ENCODE peak calls at places on chromosomes 11 and 22, in four cellular contexts. Y is dorsolateral prefrontal cortex, I is IMR-90, T is uterus. A is an unnamed sample.

GRCh38 chr11:66580803-66581202 is 12.1 kb downstream of the CCDC87 start:
- DNase-seq in Y (no peak), T (no peak), I (peak; percentile 34), A (no peak)

GRCh38 chr22:29716814-29717213 is 3.0 kb upstream of the CABP7 start:
- DNase-seq in Y (peak; percentile 72), I (peak; percentile 80), T (no peak), A (no peak)

GRCh38 chr11:61679893-61680621 is at the start of gene DAGLA:
- DNase-seq in Y (peak; percentile 60), T (peak; percentile 52), I (peak; percentile 43), A (no peak)

GRCh38 chr11:20026629-20027545 is 133.4 kb downstream of the DBX1 start:
- DNase-seq in T (peak; percentile 38), Y (no peak), I (no peak), A (no peak)

GRCh38 chr11:119907122-119907933 is 178.3 kb upstream of the NECTIN1 start:
- DNase-seq in Y (no peak), T (no peak), I (no peak), A (no peak)

GRCh38 chr11:111978028-111978771 is 41.1 kb downstream of the DIXDC1 start:
- DNase-seq in I (peak; percentile 64), T (peak; percentile 82), Y (peak; percentile 87), A (no peak)

GRCh38 chr11:119318240-119319135 is 1.6 kb upstream of the MCAM start:
- DNase-seq in Y (no peak), T (peak; percentile 63), I (peak; percentile 81), A (peak; percentile 37)

GRCh38 chr11:13358871-13359270 is 81.3 kb downstream of the BMAL1 start:
- DNase-seq in T (no peak), Y (no peak), I (peak; percentile 77), A (no peak)

GRCh38 chr11:19073454-19074415 is 13.2 kb upstream of the MRGPRX2 start:
- DNase-seq in T (no peak), I (no peak), Y (no peak), A (no peak)

GRCh38 chr11:66285250-66285947 is 3.5 kb downstream of the YIF1A start:
- DNase-seq in T (no peak), I (no peak), Y (no peak), A (no peak)

GRCh38 chr22:32777997-32778396 is 23.5 kb upstream of the TIMP3 start:
- DNase-seq in T (no peak), I (no peak), Y (no peak), A (no peak)

GRCh38 chr11:68002943-68003845 is 703 bp downstream of the UNC93B1 start:
- DNase-seq in I (no peak), Y (no peak), T (no peak), A (no peak)

GRCh38 chr11:60710482-60710881 is 11.1 kb downstream of the MS4A8 start:
- DNase-seq in I (no peak), T (no peak), Y (no peak), A (no peak)

GRCh38 chr11:69796063-69796462 is 20.9 kb upstream of the FGF4 start:
- DNase-seq in Y (no peak), I (no peak), T (no peak), A (no peak)

GRCh38 chr11:45354976-45355705 is 69.0 kb upstream of the SYT13 start:
- DNase-seq in T (peak; percentile 89), I (peak; percentile 41), Y (peak; percentile 75), A (no peak)

GRCh38 chr11:8735094-8735493 is 52.5 kb downstream of the RPL27A start:
- DNase-seq in I (no peak), T (no peak), Y (no peak), A (no peak)

GRCh38 chr11:59787255-59787588 is 23.4 kb downstream of the MRPL16 start:
- DNase-seq in Y (no peak), I (no peak), T (no peak), A (no peak)

GRCh38 chr11:122814401-122814800 is 23.9 kb upstream of the CRTAM start:
- DNase-seq in I (no peak), T (no peak), Y (no peak), A (no peak)

GRCh38 chr11:20762980-20763379 is 93.6 kb downstream of the NELL1 start:
- DNase-seq in Y (no peak), T (no peak), I (no peak), A (no peak)

GRCh38 chr22:23849009-23850006 is 8.4 kb upstream of the SLC2A11 start:
- DNase-seq in Y (peak; percentile 76), I (peak; percentile 51), T (peak; percentile 71), A (no peak)

GRCh38 chr11:88428959-88429358 is 91.4 kb upstream of the CTSC start:
- DNase-seq in T (no peak), Y (no peak), I (no peak), A (no peak)

GRCh38 chr22:42714768-42715430 is 5.8 kb downstream of the A4GALT start:
- DNase-seq in Y (no peak), I (no peak), T (no peak), A (no peak)

GRCh38 chr22:42708393-42708792 is 12.3 kb downstream of the A4GALT start:
- DNase-seq in Y (no peak), I (no peak), T (no peak), A (no peak)

GRCh38 chr22:42711895-42712837 is 8.5 kb downstream of the A4GALT start:
- DNase-seq in Y (no peak), I (no peak), T (no peak), A (no peak)

GRCh38 chr22:42714308-42714707 is 6.4 kb downstream of the A4GALT start:
- DNase-seq in I (no peak), T (no peak), Y (no peak), A (no peak)

DNA sequence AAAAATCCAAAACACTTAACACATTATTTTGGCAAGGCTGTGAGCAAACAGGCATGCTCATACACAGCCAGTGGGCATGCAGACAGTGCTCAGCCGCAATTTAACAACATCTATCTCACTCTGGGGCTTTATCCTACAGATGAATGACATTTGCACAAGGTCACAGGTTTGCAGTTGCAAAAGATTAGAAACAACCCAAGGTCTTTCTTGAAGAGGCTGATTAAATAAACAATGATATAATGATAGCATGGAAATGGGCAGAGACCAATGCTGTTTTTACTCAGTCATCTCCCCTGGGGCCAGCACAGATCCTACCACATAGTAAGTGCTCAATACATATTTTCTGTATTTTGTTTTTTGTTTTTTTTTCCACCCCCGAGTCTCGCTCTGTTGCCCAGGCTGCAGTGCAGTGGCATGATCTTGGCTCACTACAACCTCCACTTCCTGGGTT is 9.4 kb downstream of the A4GALT start:
- DNase-seq in T (no peak), I (no peak), Y (no peak), A (no peak)
- H3K27ac ChIP-seq in T (peak overlapping the region; percentile 48), I (no peak overlapping the region), Y (no peak overlapping the region), A (no peak overlapping the region)

DNA sequence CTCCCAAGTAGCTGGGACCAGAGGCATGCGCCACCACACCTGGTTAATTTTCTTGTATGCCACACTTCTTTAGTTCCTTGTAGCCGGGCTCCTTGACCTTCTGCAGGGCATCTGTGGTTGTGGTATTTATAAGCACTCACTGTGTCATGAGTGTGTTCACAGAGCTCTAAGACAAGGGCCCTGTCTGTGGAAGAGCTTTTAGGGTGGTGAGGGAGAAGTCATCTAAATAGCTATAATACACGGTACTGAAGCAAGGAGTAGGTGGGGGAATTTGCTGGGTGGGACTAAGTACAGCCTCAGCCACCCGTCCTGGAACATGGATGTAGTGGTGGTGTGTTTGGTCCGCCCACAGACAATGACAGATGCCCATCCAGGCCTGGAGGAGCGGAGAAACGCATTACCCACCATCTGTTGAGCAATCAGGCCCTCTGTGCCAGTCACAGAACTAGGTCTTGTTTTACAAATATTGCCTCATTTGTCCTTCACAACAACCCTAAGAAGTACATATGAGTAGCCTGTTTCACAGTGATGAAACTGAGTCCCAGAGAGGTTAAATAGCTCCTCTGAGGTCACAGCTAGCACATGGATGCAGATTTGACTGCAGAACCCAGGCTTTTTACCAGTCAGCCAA is 10.1 kb downstream of the ACO2 start:
- DNase-seq in I (peak; percentile 59), Y (no peak), T (no peak), A (no peak)
- H3K27ac ChIP-seq in I (peak overlapping the region; percentile 14), Y (peak overlapping the region; percentile 87), T (peak overlapping the region; percentile 78), A (no peak overlapping the region)

DNA sequence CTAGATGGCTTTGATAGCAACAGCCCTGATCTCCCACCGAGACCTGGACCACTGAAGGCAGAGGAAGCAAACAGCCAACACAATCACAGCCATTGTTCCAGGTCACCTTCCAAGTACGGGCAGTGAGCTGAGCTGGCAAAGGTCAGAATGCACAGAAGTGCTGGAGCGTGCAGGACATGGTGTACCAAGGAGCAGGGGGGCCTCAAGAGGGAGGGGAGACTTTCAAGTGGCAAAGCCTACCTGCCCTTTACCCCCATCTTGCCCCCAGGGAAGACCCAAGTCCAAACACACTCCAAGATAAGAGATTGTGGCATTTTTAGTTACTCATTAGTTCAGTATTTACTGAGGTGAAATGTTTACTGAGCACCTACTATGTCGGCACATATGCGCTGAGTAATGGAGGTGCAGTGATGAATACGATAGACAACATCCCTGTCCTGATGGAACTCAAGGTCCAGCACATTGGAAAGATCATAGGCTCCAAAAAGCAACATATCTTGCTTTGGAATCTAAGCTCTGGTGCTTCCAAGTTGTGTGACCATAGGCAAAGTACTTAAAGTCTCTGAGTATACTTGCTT is 26.0 kb upstream of the TTC12 start:
- DNase-seq in T (no peak), Y (no peak), I (no peak), A (no peak)
- H3K27ac ChIP-seq in T (no peak overlapping the region), Y (no peak overlapping the region), I (peak overlapping the region; percentile 47), A (no peak overlapping the region)

DNA sequence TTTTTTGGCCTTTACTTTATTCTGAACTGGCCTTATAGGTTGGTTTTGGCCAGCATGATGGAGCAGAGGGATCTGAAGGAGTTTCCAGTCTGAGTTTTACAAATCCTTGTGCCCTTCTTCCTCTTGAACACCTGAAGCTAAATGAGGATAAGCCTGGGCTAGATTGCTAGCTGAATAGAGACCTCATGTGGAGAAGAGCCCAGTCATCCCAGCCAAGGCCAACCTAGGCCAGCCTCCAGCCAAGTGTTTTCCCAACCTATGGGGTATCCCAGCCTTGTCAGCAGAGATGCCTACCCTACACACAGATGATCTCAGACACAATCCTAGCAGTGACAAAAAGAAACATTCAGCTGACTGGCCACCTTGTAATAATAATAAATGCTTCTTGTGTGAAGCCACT is 966 bp upstream of the CASP12 start:
- DNase-seq in T (no peak), Y (no peak), I (no peak), A (no peak)
- H3K27ac ChIP-seq in T (peak overlapping the region; percentile 82), Y (no peak overlapping the region), I (no peak overlapping the region), A (no peak overlapping the region)

DNA sequence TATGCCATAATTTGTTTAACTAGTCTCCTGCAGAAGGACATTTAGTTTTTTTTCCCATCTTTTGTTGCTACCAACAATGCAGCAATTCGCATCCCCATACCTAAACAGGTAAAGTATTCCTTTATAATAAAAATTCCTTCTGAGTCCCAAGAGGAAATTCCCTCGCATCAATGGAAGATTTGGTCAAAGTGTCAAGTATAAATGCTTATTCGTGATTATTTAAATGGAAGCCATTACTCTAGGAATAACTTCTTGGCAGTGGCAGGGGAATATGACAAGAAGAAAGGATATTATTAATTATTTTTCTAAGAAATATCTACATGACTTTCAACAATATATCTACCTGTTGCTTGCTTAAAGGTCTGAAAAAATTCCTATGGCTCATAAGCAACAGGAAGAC is 25.6 kb downstream of the RNF141 start:
- DNase-seq in Y (no peak), T (no peak), I (no peak), A (no peak)
- H3K27ac ChIP-seq in Y (peak overlapping the region; percentile 4), T (no peak overlapping the region), I (no peak overlapping the region), A (no peak overlapping the region)

A was measured in epithelial cell of prostate.